ENCODE peak calls at places on chromosome 9, in ten cellular contexts. A is esophagus squamous epithelium, S is body of pancreas, L is HFF-Myc, N is epithelial cell of esophagus, X is cardiac fibroblast, T is choroid plexus epithelial cell, B is PC-3, W is A549, H is dorsolateral prefrontal cortex. I is an unnamed sample.

GRCh38 chr9:69273162-69273561 is 51.9 kb upstream of the ENTREP1 start:
- DNase-seq in A (no peak), S (no peak), L (no peak), N (no peak), X (no peak), T (no peak), B (no peak), W (no peak), H (no peak), I (no peak)

GRCh38 chr9:3413984-3414383 is 111.8 kb downstream of the RFX3 start:
- DNase-seq in A (no peak), S (no peak), L (no peak), N (no peak), X (no peak), T (no peak), B (no peak), W (no peak), H (no peak), I (no peak)

GRCh38 chr9:79611091-79611614 is 39.4 kb downstream of the TLE4 start:
- DNase-seq in A (no peak), S (no peak), L (peak), N (no peak), X (peak), T (peak), B (peak), W (no peak), H (no peak), I (peak)

GRCh38 chr9:128644452-128644851 is 12.2 kb downstream of the DYNC2I2 start:
- DNase-seq in A (no peak), S (no peak), L (no peak), N (no peak), X (no peak), T (no peak), B (no peak), W (no peak), H (no peak), I (no peak)

GRCh38 chr9:95341262-95342011 is 23.9 kb upstream of the FANCC start:
- DNase-seq in A (no peak), S (no peak), L (no peak), N (peak), X (peak), T (peak), B (peak), W (peak), H (peak), I (no peak)

GRCh38 chr9:9392755-9393154 is 1220.0 kb downstream of the PTPRD start:
- DNase-seq in A (no peak), S (no peak), L (no peak), N (no peak), X (no peak), T (no peak), B (no peak), W (no peak), H (no peak), I (no peak)

GRCh38 chr9:115035872-115036612 is 81.9 kb downstream of the TNC start:
- DNase-seq in A (no peak), S (no peak), L (no peak), N (peak), X (peak), T (peak), B (no peak), W (no peak), H (no peak), I (no peak)

GRCh38 chr9:29349050-29349449 is 1775.8 kb upstream of the C9orf72 start:
- DNase-seq in A (no peak), S (no peak), L (no peak), N (no peak), X (peak), T (peak), B (peak), W (peak), H (no peak), I (no peak)

GRCh38 chr9:136961279-136962065 is 9.4 kb downstream of the LCN12 start:
- DNase-seq in A (no peak), S (no peak), L (no peak), N (no peak), X (no peak), T (peak), B (no peak), W (no peak), H (no peak), I (no peak)

GRCh38 chr9:34363619-34364351 is 12.9 kb downstream of the MYORG start:
- DNase-seq in A (no peak), S (no peak), L (no peak), N (no peak), X (peak), T (peak), B (no peak), W (no peak), H (no peak), I (no peak)

GRCh38 chr9:120937596-120937995 is 11.0 kb upstream of the TRAF1 start:
- DNase-seq in A (no peak), S (no peak), L (no peak), N (no peak), X (peak), T (no peak), B (no peak), W (no peak), H (no peak), I (no peak)

GRCh38 chr9:96160866-96161265 is 141.1 kb downstream of the HSD17B3 start:
- DNase-seq in A (no peak), S (no peak), L (no peak), N (no peak), X (no peak), T (no peak), B (no peak), W (no peak), H (no peak), I (no peak)

GRCh38 chr9:105299190-105299854 is 54.9 kb downstream of the SLC44A1 start:
- DNase-seq in A (no peak), S (peak), L (peak), N (peak), X (peak), T (peak), B (peak), W (peak), H (peak), I (peak)

GRCh38 chr9:126696091-126696763 is 82.5 kb downstream of the LMX1B start:
- DNase-seq in A (no peak), S (peak), L (no peak), N (no peak), X (no peak), T (no peak), B (no peak), W (no peak), H (no peak), I (no peak)

GRCh38 chr9:2153599-2154217 is 138.6 kb downstream of the SMARCA2 start:
- DNase-seq in A (no peak), S (no peak), L (no peak), N (peak), X (no peak), T (no peak), B (no peak), W (no peak), H (no peak), I (no peak)

GRCh38 chr9:128108784-128109709 is 18.5 kb downstream of the PTGES2 start:
- DNase-seq in A (no peak), S (no peak), L (no peak), N (no peak), X (no peak), T (no peak), B (no peak), W (no peak), H (no peak), I (no peak)

GRCh38 chr9:123083680-123084079 is 50.2 kb downstream of the GPR21 start:
- DNase-seq in A (no peak), S (no peak), L (no peak), N (no peak), X (no peak), T (no peak), B (no peak), W (no peak), H (no peak), I (no peak)

GRCh38 chr9:33289501-33289900 is 815 bp upstream of the NFX1 start:
- DNase-seq in A (no peak), S (peak), L (no peak), N (no peak), X (peak), T (peak), B (no peak), W (no peak), H (no peak), I (no peak)

GRCh38 chr9:71465392-71465791 is 302.9 kb downstream of the CEMIP2 start:
- DNase-seq in A (no peak), S (no peak), L (no peak), N (no peak), X (no peak), T (no peak), B (no peak), W (no peak), H (no peak), I (no peak)

GRCh38 chr9:14888857-14889256 is 21.4 kb downstream of the FREM1 start:
- DNase-seq in A (no peak), S (no peak), L (no peak), N (no peak), X (no peak), T (no peak), B (no peak), W (no peak), H (no peak), I (no peak)

GRCh38 chr9:106921341-106921899 is 58.5 kb downstream of the ZNF462 start:
- DNase-seq in A (no peak), S (no peak), L (peak), N (peak), X (peak), T (peak), B (no peak), W (no peak), H (no peak), I (peak)

GRCh38 chr9:113594484-113595299 is 131.2 kb downstream of the RGS3 start:
- DNase-seq in A (no peak), S (peak), L (no peak), N (no peak), X (no peak), T (no peak), B (no peak), W (no peak), H (no peak), I (no peak)

GRCh38 chr9:127904888-127905728 is 5.7 kb upstream of the ST6GALNAC6 start:
- DNase-seq in A (no peak), S (no peak), L (no peak), N (no peak), X (no peak), T (no peak), B (no peak), W (no peak), H (no peak), I (no peak)

GRCh38 chr9:86282077-86282978 is at the start of gene ISCA1:
- DNase-seq in A (peak), S (peak), L (peak), N (peak), X (peak), T (peak), B (peak), W (peak), H (peak), I (peak)

GRCh38 chr9:7298123-7298522 is 501.5 kb downstream of the DMAC1 start:
- DNase-seq in A (no peak), S (no peak), L (no peak), N (no peak), X (peak), T (no peak), B (no peak), W (no peak), H (no peak), I (no peak)

GRCh38 chr9:121199921-121200320 is 1.7 kb downstream of the RAB14 start:
- DNase-seq in A (no peak), S (no peak), L (no peak), N (no peak), X (no peak), T (no peak), B (peak), W (no peak), H (no peak), I (peak)

GRCh38 chr9:19485193-19485592 is 76.4 kb downstream of the ACER2 start:
- DNase-seq in A (no peak), S (no peak), L (no peak), N (peak), X (no peak), T (no peak), B (no peak), W (no peak), H (no peak), I (no peak)

GRCh38 chr9:22238809-22239684 is 207.6 kb upstream of the DMRTA1 start:
- DNase-seq in A (no peak), S (peak), L (no peak), N (peak), X (peak), T (peak), B (peak), W (peak), H (no peak), I (no peak)
- TF ChIP-seq CTCF in A (peak), S (no peak), L (peak), N (peak), X (peak), T (peak), B (peak), W (peak), H (peak), I (peak)

GRCh38 chr9:89929721-89930480 is 325.1 kb downstream of the GADD45G start:
- DNase-seq in A (no peak), S (no peak), L (peak), N (peak), X (no peak), T (no peak), B (peak), W (no peak), H (no peak), I (no peak)
- H3K4me3 ChIP-seq in A (no peak), S (no peak), L (no peak), N (no peak), X (no peak), T (no peak), B (no peak), W (no peak), H (no peak), I (no peak)

GRCh38 chr9:89093201-89093600 is 85.4 kb downstream of the SHC3 start:
- DNase-seq in A (no peak), S (no peak), L (no peak), N (no peak), X (peak), T (no peak), B (no peak), W (no peak), H (no peak), I (no peak)

GRCh38 chr9:89097219-89097618 is 81.4 kb downstream of the SHC3 start:
- DNase-seq in A (no peak), S (no peak), L (no peak), N (no peak), X (no peak), T (no peak), B (no peak), W (no peak), H (no peak), I (no peak)

GRCh38 chr9:89095755-89096154 is 82.9 kb downstream of the SHC3 start:
- DNase-seq in A (no peak), S (no peak), L (no peak), N (no peak), X (no peak), T (peak), B (no peak), W (no peak), H (no peak), I (no peak)

GRCh38 chr9:89096807-89097206 is 81.8 kb downstream of the SHC3 start:
- DNase-seq in A (no peak), S (no peak), L (no peak), N (no peak), X (no peak), T (no peak), B (no peak), W (no peak), H (no peak), I (no peak)
- TF ChIP-seq CTCF in A (no peak), S (no peak), L (peak), N (no peak), X (no peak), T (peak), B (peak), W (no peak), H (no peak), I (peak)

DNA sequence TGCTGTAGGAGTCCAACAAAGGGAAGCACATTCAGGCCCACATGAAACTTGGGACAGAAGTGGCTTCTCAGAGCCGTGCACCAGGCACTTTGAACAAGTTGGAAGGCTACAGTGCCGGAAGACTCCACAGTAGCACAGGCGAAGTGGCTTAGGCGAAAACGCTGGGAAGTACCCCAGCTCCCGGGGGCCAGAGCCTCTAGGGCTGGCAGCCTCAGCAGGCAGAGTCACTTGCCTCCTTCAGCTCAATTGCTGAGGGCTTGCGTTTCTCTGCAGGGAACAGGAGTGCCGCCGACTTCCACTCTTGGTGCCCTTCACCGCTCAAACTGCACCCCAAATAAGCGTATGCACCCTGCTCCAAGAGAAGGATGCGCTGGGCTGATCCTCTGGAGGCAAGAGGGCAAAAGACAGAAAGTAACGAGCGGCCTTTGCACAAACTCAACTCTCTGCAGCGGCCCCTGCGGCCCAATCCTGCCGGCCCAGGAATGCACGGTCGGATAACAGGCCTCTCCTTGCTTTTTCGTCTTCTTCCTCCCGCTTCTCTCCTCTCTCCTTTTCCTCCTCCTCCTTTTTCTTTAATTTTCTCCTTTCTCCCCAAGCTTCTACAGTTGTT is 1.2 kb upstream of the S1PR3 start:
- DNase-seq in A (no peak), S (no peak), L (no peak), N (no peak), X (no peak), T (no peak), B (no peak), W (no peak), H (no peak), I (no peak)
- H3K4me3 ChIP-seq in A (no peak), S (no peak), L (no peak), N (no peak), X (no peak), T (peak), B (no peak), W (no peak), H (no peak), I (no peak)

DNA sequence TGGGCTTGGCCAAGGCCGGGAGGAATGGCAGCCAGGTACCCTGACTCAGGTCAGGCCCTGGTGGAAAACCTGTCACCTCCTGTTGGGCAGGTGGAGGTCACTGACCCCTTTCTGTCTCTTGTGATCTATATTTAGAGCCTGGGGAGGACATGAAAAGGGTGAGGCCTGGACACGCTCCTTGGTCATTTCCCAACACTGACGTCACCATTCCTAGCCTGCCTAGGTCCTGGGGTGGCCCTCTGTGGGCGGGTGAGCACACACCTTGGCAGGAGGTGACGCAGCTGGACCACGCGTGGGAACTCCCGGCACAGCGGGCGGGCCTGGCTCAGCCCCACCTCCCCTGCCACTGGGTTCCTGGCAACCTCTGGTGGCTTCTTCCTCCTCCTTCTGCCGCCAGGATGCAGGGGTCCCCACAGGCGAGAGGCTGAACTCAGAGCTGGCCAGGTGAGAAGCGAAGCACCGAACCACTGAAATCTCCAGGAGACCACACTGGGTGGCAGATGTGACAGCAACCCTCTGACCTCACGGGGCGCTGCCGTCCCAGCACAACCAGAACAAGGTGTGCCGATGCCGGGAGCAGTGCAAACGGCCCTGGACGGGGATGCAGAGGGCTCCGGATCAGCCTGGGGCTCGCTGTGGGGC is 6.4 kb upstream of the RALGDS start:
- DNase-seq in A (no peak), S (peak), L (no peak), N (peak), X (no peak), T (no peak), B (no peak), W (no peak), H (no peak), I (no peak)
- TF ChIP-seq CTCF in A (peak), S (no peak), L (no peak), N (no peak), X (no peak), T (no peak), B (no peak), W (no peak), H (no peak), I (no peak)

DNA sequence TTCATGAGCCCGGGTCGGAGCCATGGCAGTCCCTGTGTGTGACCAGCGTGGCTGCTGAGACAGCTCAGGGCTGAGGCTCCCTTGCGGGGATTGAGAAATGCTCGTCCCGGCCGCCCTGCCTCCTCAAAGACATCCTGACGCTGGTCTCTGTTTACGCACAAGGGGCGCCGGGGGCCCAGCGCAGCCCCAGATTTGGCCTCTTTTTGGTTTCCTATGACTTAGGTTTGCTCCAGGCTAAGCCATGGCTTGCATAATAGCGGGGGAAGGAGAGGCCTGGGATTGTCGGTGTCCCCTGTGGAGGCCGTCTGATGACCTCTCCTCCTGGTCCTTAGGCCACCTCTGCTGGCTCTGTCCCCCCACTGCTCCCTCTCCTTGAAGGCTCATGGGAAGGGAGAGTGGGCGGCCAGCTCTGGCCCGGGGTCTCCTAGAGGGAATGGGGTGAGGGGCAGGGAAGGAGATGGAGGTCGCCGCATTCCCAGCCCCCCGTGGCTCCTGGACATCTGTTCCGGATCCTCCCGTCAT is 3.5 kb downstream of the LAMC3 start:
- DNase-seq in A (no peak), S (peak), L (no peak), N (no peak), X (no peak), T (peak), B (no peak), W (no peak), H (no peak), I (no peak)
- H3K4me3 ChIP-seq in A (no peak), S (no peak), L (no peak), N (no peak), X (no peak), T (no peak), B (no peak), W (no peak), H (no peak), I (no peak)